ENCODE peak calls at places on chromosome 4, in ten cellular contexts. T is PC-9, F is astrocyte, E is A549, B is uterus, V is fibroblast of pulmonary artery, L is stomach, H is HFF-Myc, O is psoas muscle, J is sigmoid colon. W is an unnamed sample.

GRCh38 chr4:165537028-165537648 is 158.3 kb downstream of the CPE start:
- DNase-seq in O (no peak), H (peak), V (peak), B (no peak), T (no peak), L (no peak), E (peak), F (peak), J (no peak), W (peak)

GRCh38 chr4:80077639-80078038 is 4.6 kb upstream of the ANTXR2 start:
- DNase-seq in B (no peak), V (peak), E (peak), J (no peak), O (no peak), F (peak), H (no peak), L (no peak), T (no peak), W (no peak)

GRCh38 chr4:184267206-184267608 is 49.5 kb upstream of the ENPP6 start:
- DNase-seq in H (no peak), B (no peak), J (no peak), E (no peak), F (no peak), L (no peak), V (no peak), O (no peak), T (no peak), W (no peak)

GRCh38 chr4:39947415-39947814 is 30.3 kb downstream of the PDS5A start:
- DNase-seq in J (no peak), H (no peak), E (no peak), F (no peak), B (no peak), L (no peak), O (no peak), T (no peak), V (no peak), W (no peak)

GRCh38 chr4:82898322-82899243 is 2.0 kb upstream of the THAP9 start:
- DNase-seq in B (no peak), L (peak), J (no peak), F (peak), T (peak), H (no peak), O (no peak), V (peak), E (peak), W (peak)

GRCh38 chr4:113657834-113658233 is 103.7 kb downstream of the CAMK2D start:
- DNase-seq in T (no peak), E (no peak), O (no peak), J (no peak), B (no peak), V (no peak), L (no peak), H (no peak), F (peak), W (peak)

GRCh38 chr4:19776929-19777328 is 474.8 kb upstream of the SLIT2 start:
- DNase-seq in T (no peak), O (no peak), F (peak), V (peak), H (no peak), L (no peak), J (no peak), E (no peak), B (no peak), W (peak)

GRCh38 chr4:38804654-38805295 is at the start of gene TLR1:
- DNase-seq in V (peak), H (peak), O (no peak), T (peak), B (no peak), J (no peak), E (peak), F (peak), L (no peak), W (peak)

GRCh38 chr4:10625130-10625529 is 59.4 kb downstream of the CLNK start:
- DNase-seq in F (no peak), V (no peak), E (no peak), H (no peak), B (no peak), O (no peak), T (no peak), L (peak), J (no peak), W (no peak)

GRCh38 chr4:106478152-106478551 is 109.6 kb upstream of the GIMD1 start:
- DNase-seq in F (no peak), B (no peak), E (no peak), H (no peak), V (no peak), O (no peak), L (no peak), T (no peak), J (no peak), W (no peak)

GRCh38 chr4:1843852-1844251 is 12.1 kb downstream of the LETM1 start:
- DNase-seq in L (no peak), T (no peak), F (no peak), V (peak), J (no peak), B (no peak), E (no peak), O (peak), H (no peak), W (peak)

DNA sequence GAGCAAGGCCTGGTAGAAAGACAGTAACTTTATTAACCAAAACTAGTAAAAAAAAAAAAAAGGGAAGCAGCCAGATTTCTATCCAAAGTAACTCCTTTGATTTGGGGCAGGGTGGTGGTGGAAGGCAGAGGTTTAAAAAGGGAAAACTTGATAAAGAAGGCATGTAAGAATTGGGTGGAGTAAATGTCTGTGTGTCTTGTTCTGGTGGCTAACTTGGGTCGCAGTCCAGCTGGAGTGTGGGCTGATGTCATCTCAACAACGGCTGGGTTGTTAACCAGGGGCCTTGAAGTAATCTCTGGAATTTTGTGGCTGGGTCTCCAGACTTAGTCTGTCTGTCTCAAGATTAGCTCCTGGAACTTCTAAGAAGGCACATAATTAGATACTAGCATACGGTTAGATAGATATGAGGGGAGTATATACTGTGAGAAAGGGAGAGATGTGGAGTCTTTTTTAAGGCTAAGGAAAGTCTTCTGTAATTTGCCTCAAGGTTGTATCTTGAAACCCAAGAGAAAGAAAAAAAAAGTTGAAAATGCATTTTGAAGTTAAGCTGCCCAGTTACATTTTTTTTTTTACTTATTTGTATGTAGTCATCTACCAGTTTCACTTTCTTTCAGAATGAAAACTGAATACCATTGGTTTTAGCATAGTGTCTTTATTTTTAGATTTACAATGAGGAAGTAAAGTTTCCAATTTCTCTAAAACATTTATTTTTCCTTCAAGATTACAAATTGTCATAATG is 48.3 kb downstream of the MTHFD2L start:
- DNase-seq in H (no peak), F (peak), B (no peak), V (peak), J (no peak), L (no peak), O (no peak), T (no peak), E (no peak), W (peak)
- H3K4me3 ChIP-seq in H (no peak), F (no peak), B (no peak), V (no peak), J (no peak), L (no peak), O (no peak), T (no peak), E (no peak), W (no peak)

GRCh38 chr4:147678796-147679549 is 5.0 kb downstream of the PRMT9 start:
- DNase-seq in T (no peak), L (no peak), O (no peak), E (peak), J (no peak), B (no peak), F (no peak), H (no peak), V (peak), W (peak)
- TF ChIP-seq CTCF in T (no peak), L (no peak), O (no peak), E (no peak), J (no peak), B (no peak), F (no peak), H (no peak), V (no peak), W (no peak)

GRCh38 chr4:41611881-41612871 is 74.2 kb downstream of the LIMCH1 start:
- DNase-seq in T (peak), O (peak), J (peak), H (no peak), L (peak), E (peak), V (peak), B (no peak), F (peak), W (peak)
- H3K4me3 ChIP-seq in T (peak), O (no peak), J (peak), H (no peak), L (no peak), E (no peak), V (no peak), B (no peak), F (peak), W (no peak)

DNA sequence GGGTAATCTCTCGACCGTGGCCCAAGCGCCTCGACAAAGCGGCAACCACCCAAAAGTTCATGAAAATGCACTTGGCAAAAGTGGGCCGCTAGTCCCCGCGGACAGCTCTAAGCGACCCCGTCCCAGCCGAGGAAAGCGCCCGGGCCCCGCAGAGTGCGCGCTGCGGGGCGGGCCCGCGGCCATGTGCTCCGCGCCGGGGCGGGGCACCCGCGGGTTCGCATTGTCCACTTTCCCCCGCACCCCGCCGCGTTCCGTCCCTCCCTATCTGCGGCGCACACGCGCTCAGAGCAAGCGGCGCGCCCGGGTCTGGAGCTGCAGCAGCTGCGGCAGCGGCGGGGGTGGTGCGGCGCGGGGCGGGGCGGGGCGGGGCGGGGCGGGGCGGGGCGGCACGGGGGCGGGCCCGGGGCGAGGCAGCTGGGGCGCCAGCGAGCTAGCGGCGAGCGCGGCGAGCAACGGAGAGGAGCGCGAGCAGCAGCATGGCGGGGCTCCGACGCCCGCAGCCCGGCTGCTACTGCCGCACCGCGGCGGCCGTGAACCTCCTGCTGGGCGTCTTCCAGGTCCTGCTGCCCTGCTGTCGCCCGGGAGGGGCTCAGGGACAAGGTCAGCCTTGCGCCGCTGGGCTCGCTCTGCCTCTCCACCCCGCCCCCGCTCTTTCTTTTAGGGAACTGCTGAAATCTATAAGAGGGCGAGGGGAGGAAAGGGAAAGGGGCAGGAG is at the start of gene TMEM131L:
- DNase-seq in F (no peak), L (peak), O (peak), J (peak), T (no peak), H (no peak), V (peak), B (peak), E (peak), W (peak)
- TF ChIP-seq CTCF in F (no peak), L (no peak), O (no peak), J (no peak), T (no peak), H (no peak), V (no peak), B (no peak), E (no peak), W (peak)

DNA sequence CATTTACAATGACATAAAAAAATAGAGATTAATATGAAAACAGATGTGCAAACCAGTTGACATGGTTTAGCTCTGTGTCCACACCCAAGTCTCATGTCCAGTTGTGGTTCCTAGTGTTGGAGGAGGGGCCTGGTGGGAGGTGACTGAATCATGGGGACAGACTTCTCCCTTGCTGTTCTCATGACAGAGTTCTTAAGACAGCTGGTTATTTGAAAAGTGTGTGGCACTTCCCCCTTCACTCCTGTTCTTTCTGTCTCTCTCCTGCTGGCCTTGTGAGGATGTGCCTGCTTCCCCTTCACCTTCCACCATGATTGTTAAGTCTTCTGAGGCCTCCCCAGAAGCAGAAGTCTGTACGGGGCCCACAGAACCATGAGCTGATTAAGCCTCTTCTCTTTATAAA is 23.8 kb downstream of the CNOT6L start:
- DNase-seq in T (no peak), F (no peak), B (no peak), O (no peak), H (no peak), E (no peak), J (no peak), L (no peak), V (no peak), W (no peak)
- H3K4me3 ChIP-seq in T (no peak), F (no peak), B (no peak), O (no peak), H (no peak), E (no peak), J (no peak), L (no peak), V (no peak), W (no peak)

DNA sequence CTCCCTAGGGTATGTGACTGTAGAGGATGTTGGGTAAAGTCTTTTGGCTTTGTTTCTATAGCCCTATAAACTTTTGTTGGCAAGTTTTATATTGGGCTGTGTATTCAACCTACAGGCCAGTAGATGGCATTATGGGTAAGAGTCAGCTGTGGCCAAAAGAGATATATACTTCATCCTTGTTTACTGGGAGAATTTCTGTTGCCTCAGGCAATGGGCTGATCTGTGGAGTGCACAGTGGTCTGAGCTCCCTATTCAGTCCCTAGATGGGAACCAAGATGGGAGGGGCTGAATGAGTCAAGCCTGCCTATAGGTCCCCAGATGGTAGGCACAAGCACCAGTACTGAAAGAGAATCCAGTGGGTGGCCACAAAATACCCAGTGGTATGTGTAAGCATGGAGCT is 580.6 kb downstream of the EPHA5 start:
- DNase-seq in F (peak), V (peak), B (no peak), L (no peak), T (no peak), E (peak), H (no peak), O (no peak), J (no peak), W (peak)
- TF ChIP-seq CTCF in F (peak), V (peak), B (no peak), L (no peak), T (peak), E (no peak), H (no peak), O (no peak), J (no peak), W (peak)

GRCh38 chr4:56757821-56758400 is 63.6 kb downstream of the SPINK2 start:
- DNase-seq in O (peak), F (peak), V (peak), E (peak), L (peak), H (peak), J (peak), B (peak), T (peak), W (peak)
- H3K4me3 ChIP-seq in O (no peak), F (peak), V (no peak), E (no peak), L (no peak), H (peak), J (no peak), B (no peak), T (peak), W (peak)

W was measured in choroid plexus epithelial cell.